ENCODE peak calls at places on chromosomes 7 and 10, in six cellular contexts. C is prostate gland, X is breast epithelium, Z is Panc1, W is transverse colon, V is GM23338. O is an unnamed sample. For H3K4me1, the result is how much of the 10 kb centered on the place peaks cover.

GRCh38 chr7:148772297-148773089 is 73.8 kb downstream of the CUL1 start:
- DNase-seq in Z (peak), C (no peak), W (no peak), V (no peak), X (no peak), O (no peak)

GRCh38 chr7:99221866-99222265 is 14.0 kb upstream of the KPNA7 start:
- DNase-seq in C (no peak), V (no peak), X (no peak), Z (no peak), W (no peak), O (peak)

GRCh38 chr7:66505531-66506451 is 122.9 kb upstream of the KCTD7 start:
- DNase-seq in W (no peak), X (no peak), C (no peak), Z (no peak), V (no peak), O (peak)

GRCh38 chr10:99619090-99619800 is 994 bp downstream of the SLC25A28 start:
- DNase-seq in V (peak), W (no peak), C (no peak), X (no peak), Z (no peak), O (no peak)

GRCh38 chr10:12539350-12540164 is 190.2 kb downstream of the CAMK1D start:
- DNase-seq in W (no peak), Z (no peak), X (no peak), V (no peak), C (no peak), O (no peak)

GRCh38 chr7:94394399-94395140 is at the start of gene COL1A2:
- DNase-seq in W (peak), X (peak), Z (no peak), C (no peak), V (peak), O (peak)

GRCh38 chr10:88346151-88346977 is 236.8 kb downstream of the RNLS start:
- DNase-seq in X (no peak), V (peak), Z (no peak), C (no peak), W (no peak), O (no peak)

GRCh38 chr10:66329116-66329515 is 596.7 kb upstream of the LRRTM3 start:
- DNase-seq in X (no peak), C (no peak), W (no peak), V (peak), Z (no peak), O (no peak)

GRCh38 chr10:112223725-112224124 is 40.2 kb upstream of the GPAM start:
- DNase-seq in V (no peak), Z (no peak), C (no peak), X (no peak), W (no peak), O (no peak)

GRCh38 chr10:6124666-6125065 is 35.8 kb downstream of the RBM17 start:
- DNase-seq in X (peak), C (no peak), W (no peak), Z (no peak), V (no peak), O (peak)

GRCh38 chr7:145692237-145692950 is 424.2 kb upstream of the CNTNAP2 start:
- DNase-seq in C (no peak), W (no peak), Z (no peak), V (no peak), X (no peak), O (no peak)

GRCh38 chr7:25122373-25122772 is 2.7 kb downstream of the CYCS start:
- DNase-seq in W (no peak), X (no peak), C (no peak), Z (no peak), V (no peak), O (no peak)

GRCh38 chr10:119511828-119512515 is 30.5 kb downstream of the RGS10 start:
- DNase-seq in X (no peak), C (no peak), W (no peak), V (no peak), Z (no peak), O (no peak)

GRCh38 chr10:103154464-103155299 is 38.4 kb downstream of the NT5C2 start:
- DNase-seq in V (no peak), Z (no peak), W (no peak), C (peak), X (no peak), O (no peak)

GRCh38 chr10:59560990-59561389 is 148.7 kb downstream of the SLC16A9 start:
- DNase-seq in C (no peak), X (no peak), W (no peak), Z (no peak), V (no peak), O (no peak)

GRCh38 chr10:102184606-102185005 is 32.4 kb downstream of the NOLC1 start:
- DNase-seq in C (no peak), X (no peak), Z (no peak), V (no peak), W (no peak), O (no peak)

GRCh38 chr7:2710256-2710655 is 22.3 kb downstream of the AMZ1 start:
- DNase-seq in X (no peak), W (peak), C (no peak), V (no peak), Z (no peak), O (no peak)

GRCh38 chr10:74544106-74544505 is 282.3 kb upstream of the KAT6B start:
- DNase-seq in W (no peak), X (no peak), V (peak), Z (no peak), C (no peak), O (no peak)

GRCh38 chr10:69710008-69710905 is 80.2 kb downstream of the FAM241B start:
- DNase-seq in C (no peak), W (no peak), Z (no peak), X (no peak), V (peak), O (no peak)

GRCh38 chr7:151010307-151011096 is 13.8 kb downstream of the ATG9B start:
- DNase-seq in V (peak), C (no peak), X (no peak), Z (no peak), W (no peak), O (no peak)

GRCh38 chr7:96738705-96739104 is 29.1 kb upstream of the SEM1 start:
- DNase-seq in V (no peak), Z (no peak), W (no peak), X (no peak), C (no peak), O (no peak)
- H3K27ac ChIP-seq in V (no peak), Z (no peak), W (no peak), X (no peak), C (no peak), O (no peak)

GRCh38 chr7:17300012-17300411 is 1.6 kb downstream of the AHR start:
- DNase-seq in X (no peak), W (no peak), C (no peak), Z (no peak), V (no peak), O (no peak)

GRCh38 chr7:17297243-17297642 is 1.2 kb upstream of the AHR start:
- DNase-seq in X (no peak), W (no peak), C (no peak), Z (no peak), V (no peak), O (no peak)

GRCh38 chr7:17298102-17298839 is at the start of gene AHR:
- DNase-seq in Z (no peak), C (peak), X (peak), V (peak), W (peak), O (peak)

GRCh38 chr7:17299477-17299991 is 1.1 kb downstream of the AHR start:
- DNase-seq in V (peak), C (no peak), X (no peak), Z (no peak), W (peak), O (no peak)

GRCh38 chr7:17298840-17299476 is 506 bp downstream of the AHR start:
- DNase-seq in X (peak), C (peak), V (peak), W (peak), Z (no peak), O (peak)
- TF ChIP-seq POLR2AphosphoS5 in X (no peak), C (no peak), V (no peak), W (no peak), Z (no peak), O (peak)

GRCh38 chr10:17024461-17024860 is 105.2 kb downstream of the CUBN start:
- DNase-seq in C (no peak), V (no peak), Z (no peak), W (no peak), X (no peak), O (no peak)

GRCh38 chr10:17022399-17022798 is 107.2 kb downstream of the CUBN start:
- DNase-seq in C (no peak), W (no peak), X (no peak), V (peak), Z (no peak), O (no peak)

GRCh38 chr10:17021661-17022060 is 108.0 kb downstream of the CUBN start:
- DNase-seq in W (no peak), X (no peak), C (no peak), Z (no peak), V (peak), O (no peak)

GRCh38 chr10:17023386-17024298 is 106.0 kb downstream of the CUBN start:
- DNase-seq in V (peak), C (no peak), X (peak), W (peak), Z (no peak), O (peak)

DNA sequence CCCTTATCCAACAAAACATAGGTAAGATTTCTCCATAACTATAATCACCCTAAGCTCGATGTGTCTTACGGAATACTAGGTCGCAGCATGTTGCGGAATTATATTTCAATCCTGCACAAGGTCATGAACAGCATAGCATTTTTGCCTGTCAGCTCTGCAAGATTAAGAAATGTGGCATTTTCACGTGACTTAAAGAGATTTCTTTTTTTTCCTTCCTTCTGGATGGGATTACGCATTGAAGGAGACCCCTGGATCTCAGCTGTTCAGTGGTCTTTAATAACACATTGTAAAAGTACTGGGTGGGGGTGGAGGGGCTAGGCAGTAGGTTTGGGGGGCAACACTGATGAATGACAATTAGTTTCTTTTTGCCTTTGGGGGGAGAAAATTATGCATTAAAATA is 106.7 kb downstream of the CUBN start:
- DNase-seq in C (no peak), V (peak), X (no peak), W (no peak), Z (no peak), O (no peak)
- H3K4me1 ChIP-seq in C (under half), V (under half), X (under half), W (under half), Z (half or more), O (under half)

GRCh38 chr7:879706-880105 is 3.4 kb downstream of the GET4 start:
- DNase-seq in V (no peak), Z (no peak), W (no peak), X (no peak), C (no peak), O (no peak)
- H3K27ac ChIP-seq in V (no peak), Z (no peak), W (no peak), X (no peak), C (no peak), O (peak)

GRCh38 chr10:3720228-3721019 is 64.6 kb downstream of the KLF6 start:
- DNase-seq in C (no peak), V (no peak), X (no peak), W (peak), Z (no peak), O (peak)
- TF ChIP-seq POLR2AphosphoS5 in C (no peak), V (no peak), X (no peak), W (no peak), Z (no peak), O (no peak)

GRCh38 chr10:132442636-132443035 is 45.6 kb downstream of the PWWP2B start:
- DNase-seq in W (no peak), Z (no peak), V (no peak), C (no peak), X (no peak), O (no peak)
- H3K4me1 ChIP-seq in W (under half), Z (under half), V (under half), C (under half), X (under half), O (under half)

GRCh38 chr10:35421553-35422178 is 85.4 kb downstream of the CCNY start:
- DNase-seq in V (no peak), C (no peak), Z (peak), W (peak), X (no peak), O (peak)

GRCh38 chr10:35423505-35424306 is 87.4 kb downstream of the CCNY start:
- DNase-seq in W (no peak), X (no peak), Z (no peak), C (no peak), V (no peak), O (no peak)

GRCh38 chr10:35420827-35421552 is 84.7 kb downstream of the CCNY start:
- DNase-seq in X (no peak), C (no peak), W (no peak), Z (no peak), V (no peak), O (peak)

GRCh38 chr10:35420044-35420443 is 83.7 kb downstream of the CCNY start:
- DNase-seq in Z (no peak), V (no peak), W (no peak), X (no peak), C (no peak), O (no peak)

DNA sequence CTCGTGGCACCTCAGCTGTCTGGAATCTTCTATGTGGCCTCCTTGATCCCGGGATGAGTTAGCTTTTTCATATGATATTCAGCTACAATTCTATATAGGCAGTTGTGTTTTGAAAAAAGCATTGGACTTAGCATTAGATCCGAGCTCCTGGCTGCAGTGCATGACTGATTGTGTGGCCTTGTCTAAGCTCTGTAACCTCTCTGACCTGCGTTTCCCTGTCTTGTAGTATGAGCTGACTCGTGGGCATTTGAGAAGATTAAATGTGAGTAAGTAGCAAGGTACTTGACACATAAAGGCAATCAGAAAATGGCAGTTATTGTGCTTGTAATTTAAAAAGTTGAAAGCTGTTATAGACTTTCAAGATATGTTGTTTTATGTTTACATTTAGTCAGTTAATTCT is 85.9 kb downstream of the CCNY start:
- DNase-seq in V (no peak), W (no peak), Z (no peak), X (no peak), C (no peak), O (no peak)
- H3K27ac ChIP-seq in V (no peak), W (peak), Z (peak), X (peak), C (peak), O (peak)

GRCh38 chr7:44561481-44561880 is 12.2 kb downstream of the DDX56 start:
- DNase-seq in C (no peak), Z (no peak), V (no peak), X (no peak), W (no peak), O (no peak)
- TF ChIP-seq POLR2AphosphoS5 in C (no peak), Z (no peak), V (no peak), X (no peak), W (no peak), O (peak)

O was measured in sigmoid colon.